ENCODE peak calls at places on chromosome 7, in eight cellular contexts. F is K562, X is HepG2, W is right lobe of liver, Q is HCT116, B is IMR-90, R is GM12878, L is heart left ventricle. T is an unnamed sample. For H3K36me3, the result is how much of the 10 kb centered on the place peaks cover.

GRCh38 chr7:151897951-151898686 is 21.2 kb upstream of the PRKAG2 start:
- ATAC-seq in F (no peak), X (no peak), W (no peak), Q (no peak), B (no peak), R (no peak), L (no peak), T (no peak)

GRCh38 chr7:17545348-17545747 is 246.9 kb downstream of the AHR start:
- ATAC-seq in F (no peak), X (no peak), W (no peak), Q (no peak), B (no peak), R (no peak), L (no peak), T (no peak)

GRCh38 chr7:150990416-150991186 is at the start of gene NOS3:
- ATAC-seq in F (no peak), X (no peak), W (no peak), Q (peak), B (no peak), R (no peak), L (no peak), T (no peak)

GRCh38 chr7:83603644-83604043 is 45.3 kb downstream of the SEMA3E start:
- ATAC-seq in F (no peak), X (no peak), W (no peak), Q (no peak), B (no peak), R (no peak), L (no peak), T (no peak)

GRCh38 chr7:13989138-13989943 is at the start of gene ETV1:
- ATAC-seq in F (peak), X (peak), W (peak), Q (peak), B (peak), R (peak), L (peak), T (peak)

GRCh38 chr7:24576171-24577052 is 3.2 kb downstream of the PALS2 start:
- ATAC-seq in F (peak), X (peak), W (peak), Q (peak), B (peak), R (peak), L (no peak), T (no peak)

GRCh38 chr7:31058122-31058521 is 6.0 kb downstream of the ADCYAP1R1 start:
- ATAC-seq in F (peak), X (no peak), W (no peak), Q (no peak), B (no peak), R (no peak), L (no peak), T (no peak)

GRCh38 chr7:42161723-42162122 is 75.3 kb downstream of the GLI3 start:
- ATAC-seq in F (no peak), X (no peak), W (no peak), Q (no peak), B (no peak), R (no peak), L (no peak), T (peak)

GRCh38 chr7:24732646-24733413 is 24.4 kb downstream of the GSDME start:
- ATAC-seq in F (peak), X (peak), W (no peak), Q (peak), B (peak), R (peak), L (no peak), T (peak)

GRCh38 chr7:127705461-127705959 is 53.5 kb downstream of the SND1 start:
- ATAC-seq in F (no peak), X (no peak), W (no peak), Q (no peak), B (no peak), R (no peak), L (no peak), T (no peak)

GRCh38 chr7:155438778-155439177 is 19.2 kb upstream of the EN2 start:
- ATAC-seq in F (no peak), X (no peak), W (no peak), Q (no peak), B (no peak), R (no peak), L (no peak), T (no peak)

GRCh38 chr7:87013136-87013840 is 46.2 kb downstream of the ELAPOR2 start:
- ATAC-seq in F (peak), X (no peak), W (no peak), Q (no peak), B (no peak), R (no peak), L (no peak), T (no peak)

GRCh38 chr7:98640375-98640774 is 23.3 kb downstream of the NPTX2 start:
- ATAC-seq in F (no peak), X (no peak), W (no peak), Q (no peak), B (no peak), R (no peak), L (no peak), T (no peak)

GRCh38 chr7:70698219-70698832 is 433.6 kb upstream of the GALNT17 start:
- ATAC-seq in F (peak), X (peak), W (peak), Q (no peak), B (no peak), R (peak), L (peak), T (no peak)

GRCh38 chr7:70703785-70704184 is 428.2 kb upstream of the GALNT17 start:
- ATAC-seq in F (no peak), X (no peak), W (no peak), Q (no peak), B (no peak), R (no peak), L (no peak), T (no peak)

GRCh38 chr7:70700935-70701425 is 431.0 kb upstream of the GALNT17 start:
- ATAC-seq in F (no peak), X (no peak), W (no peak), Q (no peak), B (no peak), R (no peak), L (no peak), T (no peak)

GRCh38 chr7:70700055-70700934 is 431.6 kb upstream of the GALNT17 start:
- ATAC-seq in F (no peak), X (no peak), W (no peak), Q (no peak), B (no peak), R (no peak), L (no peak), T (no peak)

DNA sequence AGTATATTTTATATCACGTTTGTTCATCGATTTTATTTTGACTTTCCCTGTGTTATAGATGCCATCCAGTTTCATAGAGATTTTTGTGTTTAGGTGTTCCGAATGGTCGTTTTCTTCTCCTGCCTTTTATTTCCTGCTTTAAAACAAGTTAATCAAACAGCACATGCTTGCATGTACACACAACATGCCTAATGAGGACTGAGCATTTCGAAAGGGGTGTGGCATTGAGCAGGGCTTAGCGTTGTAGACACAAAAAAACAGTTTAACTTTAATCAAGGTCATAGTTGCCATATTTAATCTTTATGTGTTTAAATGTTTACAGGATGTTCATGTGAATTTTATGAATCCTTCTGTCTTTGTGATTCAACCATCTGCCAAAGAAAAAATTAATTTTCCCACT is 430.5 kb upstream of the GALNT17 start:
- ATAC-seq in F (no peak), X (no peak), W (no peak), Q (no peak), B (no peak), R (no peak), L (no peak), T (no peak)
- H3K36me3 ChIP-seq in F (under half), X (under half), W (under half), Q (under half), B (under half), R (under half), L (under half), T (under half)

DNA sequence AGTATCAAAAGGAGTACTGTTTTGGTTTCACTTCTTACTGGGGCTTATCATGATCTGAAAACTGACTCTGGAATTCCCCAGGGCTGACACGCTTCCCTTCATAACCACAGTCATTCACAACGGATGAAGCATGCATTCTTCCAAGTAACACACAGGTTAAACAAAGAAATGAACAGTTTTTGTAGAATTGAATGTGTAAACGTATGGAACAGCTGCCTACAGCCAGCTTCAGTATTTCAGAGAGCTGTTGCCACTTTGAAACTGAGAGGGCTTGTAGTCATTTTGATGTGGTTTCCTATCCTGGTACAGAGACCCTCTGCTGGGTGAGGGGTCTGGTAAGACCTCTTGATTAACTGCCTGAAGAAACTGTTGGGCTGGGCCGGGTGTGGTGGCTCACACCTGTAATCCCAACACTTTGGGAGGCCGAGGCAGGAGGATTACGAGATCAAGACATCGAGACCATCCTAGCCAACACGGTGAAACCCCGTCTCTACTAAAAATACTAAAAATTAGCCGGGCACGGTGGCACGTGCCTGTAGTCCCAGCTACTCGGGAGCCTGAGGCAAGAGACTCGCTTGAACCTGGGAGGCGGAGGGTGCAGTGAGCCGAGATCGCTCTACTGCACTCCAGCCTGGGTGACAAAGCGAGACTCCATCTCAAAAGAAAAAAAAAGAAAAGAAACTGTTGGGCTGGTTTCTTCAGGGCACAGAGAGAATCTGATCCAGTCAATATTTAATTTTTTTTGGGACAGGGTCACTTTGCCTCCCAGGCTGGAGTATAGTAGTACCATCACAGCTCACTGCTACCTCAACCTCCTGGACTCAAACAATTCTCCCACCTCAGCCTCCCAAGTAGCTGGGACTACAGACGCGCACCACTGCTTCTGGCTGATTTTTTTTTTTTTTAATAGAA is 4.7 kb downstream of the NFE2L3 start:
- ATAC-seq in F (no peak), X (no peak), W (peak), Q (no peak), B (peak), R (peak), L (no peak), T (no peak)
- H3K4me3 ChIP-seq in F (no peak), X (no peak), W (no peak), Q (no peak), B (peak), R (peak), L (no peak), T (no peak)

GRCh38 chr7:130276796-130277762 is 10.4 kb downstream of the CPA2 start:
- ATAC-seq in F (no peak), X (no peak), W (no peak), Q (no peak), B (peak), R (no peak), L (no peak), T (no peak)
- TF ChIP-seq POLR2A in F (no peak), X (no peak), W (no peak), Q (no peak), B (no peak), R (no peak), L (no peak), T (no peak)

GRCh38 chr7:5215313-5215712 is 25.3 kb downstream of the WIPI2 start:
- ATAC-seq in F (no peak), X (no peak), W (no peak), Q (no peak), B (no peak), R (no peak), L (no peak), T (no peak)

GRCh38 chr7:5212633-5213285 is 22.7 kb downstream of the WIPI2 start:
- ATAC-seq in F (no peak), X (no peak), W (no peak), Q (no peak), B (no peak), R (no peak), L (no peak), T (no peak)

GRCh38 chr7:5213286-5213645 is 23.2 kb downstream of the WIPI2 start:
- ATAC-seq in F (no peak), X (no peak), W (no peak), Q (no peak), B (no peak), R (no peak), L (no peak), T (no peak)

GRCh38 chr7:5214236-5214635 is 24.2 kb downstream of the WIPI2 start:
- ATAC-seq in F (no peak), X (no peak), W (no peak), Q (no peak), B (no peak), R (no peak), L (no peak), T (no peak)

GRCh38 chr7:5214641-5215040 is 24.6 kb downstream of the WIPI2 start:
- ATAC-seq in F (no peak), X (no peak), W (no peak), Q (no peak), B (no peak), R (no peak), L (no peak), T (no peak)
- H3K36me3 ChIP-seq in F (half or more), X (half or more), W (under half), Q (under half), B (half or more), R (under half), L (under half), T (half or more)

DNA sequence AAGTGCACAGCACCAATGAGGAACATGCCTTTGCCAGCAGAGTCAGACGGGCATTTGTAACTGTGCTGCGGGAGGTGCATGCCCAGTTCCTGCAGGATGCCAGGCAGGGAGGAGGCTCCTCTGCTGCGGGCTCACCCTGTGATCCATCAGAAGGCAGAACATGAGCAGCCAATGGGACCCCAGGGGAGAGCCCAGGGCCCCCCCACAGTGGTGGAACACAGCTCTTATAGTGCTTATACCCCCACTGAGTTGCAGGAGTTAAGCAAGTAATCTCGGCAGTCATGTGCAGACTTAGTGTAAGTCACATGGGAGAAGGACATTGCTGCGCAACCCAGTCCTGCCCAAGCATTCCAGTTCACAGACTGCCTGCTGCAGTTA is 120.3 kb upstream of the TMEM106B start:
- ATAC-seq in F (peak), X (peak), W (no peak), Q (no peak), B (no peak), R (no peak), L (no peak), T (no peak)
- H3K4me3 ChIP-seq in F (no peak), X (no peak), W (no peak), Q (no peak), B (no peak), R (no peak), L (no peak), T (no peak)

GRCh38 chr7:153012203-153012602 is 252.7 kb downstream of the ACTR3B start:
- ATAC-seq in F (no peak), X (no peak), W (no peak), Q (no peak), B (no peak), R (no peak), L (no peak), T (no peak)

GRCh38 chr7:153021542-153021941 is 262.0 kb downstream of the ACTR3B start:
- ATAC-seq in F (no peak), X (no peak), W (no peak), Q (no peak), B (no peak), R (no peak), L (no peak), T (no peak)

GRCh38 chr7:153022796-153023592 is 263.4 kb downstream of the ACTR3B start:
- ATAC-seq in F (no peak), X (no peak), W (no peak), Q (no peak), B (no peak), R (no peak), L (no peak), T (no peak)

GRCh38 chr7:153017197-153017596 is 257.6 kb downstream of the ACTR3B start:
- ATAC-seq in F (peak), X (peak), W (no peak), Q (no peak), B (no peak), R (no peak), L (no peak), T (no peak)
- TF ChIP-seq POLR2A in F (no peak), X (no peak), W (no peak), Q (no peak), B (no peak), R (no peak), L (no peak), T (no peak)

GRCh38 chr7:66557214-66558200 is 71.2 kb upstream of the KCTD7 start:
- ATAC-seq in F (peak), X (peak), W (peak), Q (peak), B (peak), R (peak), L (peak), T (peak)

GRCh38 chr7:66556177-66556548 is 72.5 kb upstream of the KCTD7 start:
- ATAC-seq in F (no peak), X (no peak), W (no peak), Q (no peak), B (no peak), R (no peak), L (no peak), T (no peak)

GRCh38 chr7:66553001-66553400 is 75.7 kb upstream of the KCTD7 start:
- ATAC-seq in F (no peak), X (no peak), W (no peak), Q (no peak), B (no peak), R (no peak), L (no peak), T (no peak)

GRCh38 chr7:66556549-66557213 is 72.0 kb upstream of the KCTD7 start:
- ATAC-seq in F (no peak), X (no peak), W (no peak), Q (no peak), B (no peak), R (no peak), L (peak), T (no peak)

GRCh38 chr7:66554326-66554725 is 74.4 kb upstream of the KCTD7 start:
- ATAC-seq in F (no peak), X (no peak), W (no peak), Q (no peak), B (no peak), R (no peak), L (no peak), T (peak)
- H3K36me3 ChIP-seq in F (half or more), X (half or more), W (under half), Q (under half), B (half or more), R (under half), L (under half), T (under half)

DNA sequence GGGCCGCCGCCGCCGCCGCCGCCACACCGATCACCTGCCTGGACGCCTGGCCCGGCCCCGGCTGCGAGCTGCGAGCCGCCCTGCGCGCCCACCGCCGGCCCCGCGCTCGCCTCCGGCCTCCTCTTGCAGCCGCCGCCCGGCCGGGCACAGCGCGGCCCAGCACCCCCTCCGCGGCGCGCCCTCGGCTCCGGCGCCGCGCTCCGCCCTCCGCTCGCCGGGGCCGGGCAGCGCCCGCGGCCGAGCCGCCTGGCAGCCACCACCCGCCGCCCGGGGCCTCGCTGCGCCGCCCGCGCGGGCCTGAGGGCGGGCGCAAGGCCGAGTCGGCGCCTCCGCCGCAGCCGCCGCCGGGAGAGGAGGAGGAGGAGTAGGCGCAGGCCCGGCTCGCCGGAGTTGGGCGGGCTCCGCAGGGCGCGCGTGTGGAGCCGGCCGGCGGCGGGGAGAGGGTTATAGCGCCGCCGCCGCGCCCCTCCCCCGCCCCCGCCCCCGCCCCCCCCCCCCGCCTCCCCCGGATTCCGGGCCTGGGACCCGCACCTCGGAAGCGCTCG is at the start of gene PDGFA:
- ATAC-seq in F (peak), X (peak), W (peak), Q (peak), B (peak), R (peak), L (no peak), T (peak)
- H3K4me3 ChIP-seq in F (peak), X (peak), W (peak), Q (peak), B (peak), R (peak), L (peak), T (peak)

DNA sequence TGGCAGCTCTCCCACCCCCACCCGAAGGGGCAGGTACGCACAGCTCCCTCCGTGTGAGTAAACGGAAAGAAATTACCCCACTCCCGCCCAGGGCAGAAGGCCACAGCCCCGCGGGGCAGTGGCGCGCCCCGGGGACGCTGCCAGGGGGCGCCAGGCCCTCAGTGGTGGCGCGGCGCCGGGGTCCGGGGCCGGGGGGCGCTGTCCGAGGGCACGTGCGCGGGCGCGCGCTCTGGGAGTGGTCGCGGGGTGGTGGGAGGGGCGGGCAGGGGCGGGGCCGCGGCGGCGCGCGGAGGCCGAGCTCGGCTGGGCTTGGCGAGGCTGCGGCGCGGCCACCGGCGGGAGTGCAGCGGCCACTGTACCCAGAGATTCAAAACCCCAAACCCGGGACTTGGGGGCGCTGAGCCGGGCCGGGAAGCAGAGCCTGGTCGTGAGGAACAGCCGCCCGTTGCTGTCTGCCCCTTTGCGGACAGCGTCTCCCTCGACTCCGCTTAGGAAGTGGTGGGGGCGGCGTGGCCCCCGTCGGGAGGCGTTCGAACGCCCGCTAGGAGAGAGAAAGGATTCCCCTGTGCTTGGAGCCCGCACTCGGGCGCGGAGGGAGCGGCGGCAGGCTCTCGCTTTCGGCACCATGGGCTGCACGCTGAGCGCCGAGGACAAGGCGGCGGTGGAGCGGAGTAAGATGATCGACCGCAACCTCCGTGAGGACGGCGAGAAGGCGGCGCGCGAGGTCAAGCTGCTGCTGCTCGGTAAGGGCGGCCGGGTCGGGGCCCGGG is at the start of gene GNAI1:
- ATAC-seq in F (peak), X (peak), W (peak), Q (peak), B (peak), R (no peak), L (peak), T (peak)
- TF ChIP-seq POLR2A in F (no peak), X (peak), W (peak), Q (peak), B (peak), R (no peak), L (peak), T (peak)

T was measured in gastroesophageal sphincter.